ENCODE peak calls at places on chromosomes 5 and 9, in seven cellular contexts. U is ovary, R is esophagus squamous epithelium, E is neural crest cell, J is astrocyte, I is HFFc6, G is brain microvascular endothelial cell. S is an unnamed sample.

GRCh38 chr5:98510111-98510510 is 263.4 kb upstream of the RGMB start:
- DNase-seq in U (no peak), R (no peak), E (peak; percentile 29), J (peak; percentile 9), I (no peak), G (peak; percentile 19), S (no peak)

GRCh38 chr9:119332522-119332921 is 36.7 kb downstream of the BRINP1 start:
- DNase-seq in U (no peak), R (no peak), E (no peak), J (no peak), I (no peak), G (no peak), S (no peak)

GRCh38 chr9:98185611-98186171 is 6.7 kb downstream of the CORO2A start:
- DNase-seq in U (no peak), R (no peak), E (no peak), J (no peak), I (no peak), G (no peak), S (peak; percentile 24)

GRCh38 chr5:78497573-78498533 is 137.4 kb downstream of the SCAMP1 start:
- DNase-seq in U (peak; percentile 31), R (no peak), E (no peak), J (peak; percentile 61), I (no peak), G (no peak), S (peak; percentile 56)

GRCh38 chr9:10371824-10372223 is 241.0 kb downstream of the PTPRD start:
- DNase-seq in U (no peak), R (no peak), E (no peak), J (no peak), I (no peak), G (no peak), S (no peak)

GRCh38 chr5:107661650-107662044 is 9.1 kb downstream of the EFNA5 start:
- DNase-seq in U (no peak), R (no peak), E (no peak), J (no peak), I (no peak), G (no peak), S (no peak)

GRCh38 chr5:81006955-81007636 is 46.9 kb downstream of the RASGRF2 start:
- DNase-seq in U (no peak), R (no peak), E (no peak), J (no peak), I (no peak), G (no peak), S (no peak)

GRCh38 chr5:140391312-140391711 is 10.3 kb upstream of the ANKHD1 start:
- DNase-seq in U (no peak), R (no peak), E (no peak), J (no peak), I (peak; percentile 27), G (no peak), S (peak; percentile 45)

GRCh38 chr5:10580531-10581423 is 16.9 kb downstream of the ANKRD33B start:
- DNase-seq in U (no peak), R (no peak), E (no peak), J (no peak), I (no peak), G (no peak), S (no peak)

GRCh38 chr9:136133191-136133958 is 14.7 kb upstream of the TMEM250 start:
- DNase-seq in U (no peak), R (no peak), E (peak; percentile 61), J (no peak), I (no peak), G (no peak), S (no peak)
- TF ChIP-seq CTCF in U (no peak), R (no peak), E (peak; percentile 69), J (no peak), I (peak; percentile 66), G (peak; percentile 56), S (peak; percentile 12)

DNA sequence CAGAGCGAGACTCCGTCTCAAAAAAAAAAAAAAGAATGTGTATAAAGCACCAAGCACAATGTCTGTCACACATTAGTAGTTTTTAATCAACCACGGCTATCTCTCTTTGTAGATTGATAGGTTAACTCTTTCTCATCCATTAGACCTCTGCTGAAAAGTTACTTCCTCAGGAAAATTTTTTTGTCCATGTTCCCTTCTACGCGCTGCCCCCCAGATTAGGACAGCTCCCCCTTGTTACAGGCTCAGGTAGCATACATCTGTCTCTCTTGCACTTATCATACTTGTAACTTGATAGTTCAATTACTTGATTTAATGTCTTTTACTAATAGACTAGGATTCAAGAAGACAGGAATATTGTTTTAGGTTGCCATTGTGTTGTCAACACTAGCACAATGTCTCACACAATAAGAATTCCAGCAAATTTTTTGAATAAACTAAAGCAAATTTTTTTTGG is 1.5 kb downstream of the SPDL1 start:
- DNase-seq in U (no peak), R (no peak), E (no peak), J (no peak), I (no peak), G (no peak), S (no peak)
- TF ChIP-seq CTCF in U (no peak), R (no peak), E (no peak), J (no peak), I (peak; percentile 43), G (no peak), S (peak; percentile 13)

GRCh38 chr5:121967187-121967586 is 5.4 kb downstream of the SRFBP1 start:
- DNase-seq in U (no peak), R (no peak), E (no peak), J (no peak), I (peak; percentile 18), G (peak; percentile 31), S (peak; percentile 62)
- TF ChIP-seq CTCF in U (no peak), R (no peak), E (peak; percentile 51), J (peak; percentile 32), I (peak; percentile 76), G (peak; percentile 38), S (peak; percentile 40)

GRCh38 chr5:131634666-131634995 is 398 bp downstream of the RAPGEF6 start:
- DNase-seq in U (no peak), R (peak; percentile 61), E (peak; percentile 53), J (peak; percentile 29), I (peak; percentile 33), G (peak; percentile 42), S (peak; percentile 50)
- TF ChIP-seq CTCF in U (no peak), R (no peak), E (peak; percentile 36), J (no peak), I (peak; percentile 23), G (peak; percentile 24), S (peak; percentile 1)

GRCh38 chr9:84697494-84698114 is 28.1 kb downstream of the NTRK2 start:
- DNase-seq in U (peak; percentile 37), R (no peak), E (peak; percentile 59), J (peak; percentile 34), I (peak; percentile 42), G (peak; percentile 64), S (peak; percentile 38)
- TF ChIP-seq CTCF in U (peak; percentile 32), R (peak; percentile 73), E (peak; percentile 79), J (peak; percentile 69), I (peak; percentile 85), G (peak; percentile 89), S (peak; percentile 59)

DNA sequence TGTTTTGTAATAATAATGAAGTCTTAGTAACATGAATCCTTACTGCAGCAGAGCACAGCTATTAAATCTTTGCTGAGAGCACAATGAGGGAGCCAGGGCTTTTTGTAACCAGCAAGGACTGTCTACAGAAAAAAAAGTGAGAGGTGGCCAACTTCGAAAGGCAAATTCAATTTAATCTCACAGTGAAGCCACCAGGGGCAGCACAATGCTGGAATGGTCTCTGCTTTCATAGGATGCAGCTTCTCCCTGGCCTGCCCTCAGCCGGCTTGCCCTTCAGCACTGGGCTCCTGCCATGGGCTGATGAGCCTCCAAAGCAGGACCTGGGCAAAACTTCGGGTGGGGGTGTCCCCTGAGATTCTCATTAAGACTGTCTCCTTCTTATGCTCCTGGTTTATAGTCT is 134.3 kb downstream of the GNAQ start:
- DNase-seq in U (no peak), R (no peak), E (no peak), J (no peak), I (no peak), G (peak; percentile 6), S (no peak)
- TF ChIP-seq CTCF in U (no peak), R (no peak), E (peak; percentile 44), J (peak; percentile 21), I (peak; percentile 47), G (peak; percentile 55), S (peak; percentile 30)

GRCh38 chr5:92518318-92518913 is 1062.6 kb downstream of the NR2F1-AS1 start:
- DNase-seq in U (no peak), R (no peak), E (no peak), J (peak; percentile 45), I (peak; percentile 64), G (peak; percentile 32), S (peak; percentile 76)
- TF ChIP-seq CTCF in U (no peak), R (no peak), E (peak; percentile 67), J (peak; percentile 72), I (peak; percentile 83), G (peak; percentile 78), S (peak; percentile 57)

GRCh38 chr9:16303506-16303905 is 567.0 kb downstream of the BNC2 start:
- DNase-seq in U (no peak), R (no peak), E (no peak), J (no peak), I (no peak), G (no peak), S (no peak)
- TF ChIP-seq CTCF in U (no peak), R (no peak), E (no peak), J (no peak), I (no peak), G (no peak), S (no peak)